ENCODE peak calls at places on chromosome 4, in eight cellular contexts. I is spleen; T is MM.1S; B is suprapubic skin; K is lower lobe of right lung; Y is heart left ventricle; W is naive thymus-derived CD4-positive, alpha-beta T cell; L is right lobe of liver. X is an unnamed sample. For H3K4me1, the result is how much of the 10 kb centered on the place peaks cover.

GRCh38 chr4:183522821-183523220 is 18.0 kb downstream of the ING2 start:
- DNase-seq in T (no peak), I (no peak), L (no peak), W (no peak), Y (no peak), B (no peak), K (no peak), X (no peak)

GRCh38 chr4:19213388-19213787 is 1038.3 kb upstream of the SLIT2 start:
- DNase-seq in K (no peak), I (no peak), W (no peak), T (no peak), L (no peak), B (no peak), Y (no peak), X (no peak)

GRCh38 chr4:145047151-145047550 is 50.8 kb downstream of the ANAPC10 start:
- DNase-seq in K (no peak), L (no peak), W (no peak), B (no peak), I (no peak), T (no peak), Y (no peak), X (no peak)

GRCh38 chr4:40200881-40201797 is 4.3 kb downstream of the RHOH start:
- DNase-seq in T (peak), B (no peak), I (no peak), L (no peak), K (no peak), Y (no peak), W (peak), X (peak)

GRCh38 chr4:146488495-146489174 is 33.1 kb downstream of the SLC10A7 start:
- DNase-seq in T (no peak), K (no peak), W (no peak), L (no peak), Y (no peak), B (no peak), I (no peak), X (no peak)

GRCh38 chr4:169745291-169745690 is 12.5 kb downstream of the HPF1 start:
- DNase-seq in K (no peak), W (no peak), L (no peak), Y (no peak), I (no peak), B (no peak), T (no peak), X (no peak)

GRCh38 chr4:81754169-81754568 is 282.5 kb upstream of the RASGEF1B start:
- DNase-seq in W (no peak), I (no peak), B (no peak), K (no peak), Y (no peak), L (no peak), T (no peak), X (no peak)

GRCh38 chr4:140233811-140234696 is 80.1 kb upstream of the MAML3 start:
- DNase-seq in W (no peak), L (no peak), T (no peak), I (no peak), K (no peak), B (no peak), Y (no peak), X (no peak)

GRCh38 chr4:16897991-16898827 is at the start of gene LDB2:
- DNase-seq in W (no peak), I (no peak), Y (peak), B (peak), T (no peak), K (peak), L (peak), X (no peak)

GRCh38 chr4:6782846-6783110 is 251 bp downstream of the KIAA0232 start:
- DNase-seq in B (no peak), T (no peak), I (no peak), Y (no peak), K (no peak), L (no peak), W (no peak), X (no peak)
- H3K27ac ChIP-seq in B (peak), T (peak), I (peak), Y (peak), K (peak), L (peak), W (peak), X (peak)

DNA sequence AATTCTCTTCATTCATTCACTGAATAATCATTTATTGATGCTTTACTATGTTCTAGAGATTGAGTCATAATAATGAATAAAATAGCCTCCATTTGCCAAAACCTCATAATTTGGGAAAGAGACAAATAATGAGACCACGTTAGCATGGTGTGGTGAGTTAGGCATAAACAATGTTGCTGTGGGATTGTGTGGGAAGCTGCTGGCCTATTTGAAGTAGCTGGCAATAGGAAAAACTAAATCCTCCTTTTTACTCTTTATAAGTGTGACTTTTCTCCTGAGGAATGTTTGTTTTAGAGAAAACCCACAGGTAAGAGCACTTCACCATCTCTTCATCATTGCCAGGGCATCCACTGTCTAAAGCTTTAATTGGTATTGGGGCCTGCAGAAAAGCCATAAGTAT is 95.3 kb downstream of the AREG start:
- DNase-seq in K (no peak), Y (no peak), B (no peak), L (no peak), T (no peak), I (no peak), W (no peak), X (no peak)
- H3K4me1 ChIP-seq in K (under half), Y (under half), B (under half), L (under half), T (under half), I (under half), W (under half), X (under half)

GRCh38 chr4:2352729-2353221 is 65.7 kb downstream of the ZFYVE28 start:
- DNase-seq in K (peak), I (no peak), Y (no peak), T (no peak), B (peak), L (no peak), W (no peak), X (no peak)

GRCh38 chr4:2352171-2352570 is 66.3 kb downstream of the ZFYVE28 start:
- DNase-seq in K (peak), B (peak), L (no peak), I (peak), Y (peak), T (no peak), W (no peak), X (no peak)

GRCh38 chr4:2354760-2355159 is 63.7 kb downstream of the ZFYVE28 start:
- DNase-seq in L (no peak), K (peak), I (peak), W (no peak), T (no peak), B (peak), Y (peak), X (no peak)

GRCh38 chr4:2354127-2354526 is 64.3 kb downstream of the ZFYVE28 start:
- DNase-seq in K (peak), T (no peak), L (no peak), Y (no peak), W (no peak), B (peak), I (no peak), X (no peak)

GRCh38 chr4:2353222-2354107 is 65.0 kb downstream of the ZFYVE28 start:
- DNase-seq in B (peak), L (no peak), K (peak), W (no peak), I (peak), T (no peak), Y (peak), X (no peak)
- H3K27ac ChIP-seq in B (no peak), L (no peak), K (no peak), W (no peak), I (no peak), T (no peak), Y (peak), X (no peak)

DNA sequence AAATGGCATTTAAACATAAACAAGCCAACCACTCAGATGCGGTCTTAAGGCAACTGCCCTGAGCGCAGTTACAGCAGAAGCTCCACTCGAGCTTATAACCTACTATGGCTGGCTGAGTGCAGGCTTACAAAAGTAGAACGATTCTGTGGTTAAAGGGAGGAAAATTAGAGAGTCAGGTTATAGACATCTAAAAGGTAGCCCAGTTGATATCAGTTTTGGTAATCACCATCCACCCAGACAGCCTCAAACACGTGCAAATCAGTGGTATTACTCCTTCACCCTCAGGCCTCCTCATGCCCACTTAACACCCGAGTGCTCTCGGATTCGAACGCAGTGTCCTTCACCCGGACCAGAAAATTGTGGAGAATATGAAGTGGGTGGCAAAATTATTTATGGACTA is 3.1 kb downstream of the LEF1 start:
- DNase-seq in B (no peak), Y (no peak), W (no peak), I (no peak), T (no peak), L (no peak), K (no peak), X (peak)
- H3K4me1 ChIP-seq in B (under half), Y (under half), W (under half), I (under half), T (under half), L (under half), K (under half), X (half or more)

GRCh38 chr4:10456270-10457254 is 664 bp downstream of the ZNF518B start:
- DNase-seq in B (peak), K (peak), L (peak), T (peak), Y (peak), W (peak), I (peak), X (peak)
- H3K27ac ChIP-seq in B (peak), K (peak), L (peak), T (no peak), Y (peak), W (peak), I (peak), X (peak)

GRCh38 chr4:100983426-100983825 is 363.9 kb downstream of the PPP3CA start:
- DNase-seq in T (no peak), B (no peak), L (no peak), K (no peak), W (no peak), I (no peak), Y (no peak), X (no peak)

GRCh38 chr4:100988876-100989275 is 358.4 kb downstream of the PPP3CA start:
- DNase-seq in K (no peak), T (no peak), B (no peak), L (no peak), W (no peak), I (no peak), Y (no peak), X (no peak)

GRCh38 chr4:100985576-100985975 is 361.8 kb downstream of the PPP3CA start:
- DNase-seq in B (no peak), W (no peak), L (no peak), T (no peak), Y (no peak), I (peak), K (no peak), X (no peak)

GRCh38 chr4:100984901-100985300 is 362.4 kb downstream of the PPP3CA start:
- DNase-seq in K (no peak), Y (no peak), W (no peak), T (no peak), L (no peak), B (no peak), I (no peak), X (no peak)

GRCh38 chr4:100986360-100986868 is 360.9 kb downstream of the PPP3CA start:
- DNase-seq in B (no peak), T (no peak), K (peak), I (peak), W (no peak), Y (no peak), L (peak), X (no peak)
- H3K4me1 ChIP-seq in B (under half), T (under half), K (under half), I (under half), W (under half), Y (under half), L (under half), X (under half)